ENCODE peak calls at places on chromosomes 5 and 9, in eight cellular contexts. V is Panc1, G is transverse colon, A is endodermal cell, X is breast epithelium, Y is cardiac muscle cell, J is IMR-90, L is psoas muscle. Q is an unnamed sample. For H3K27me3, the result is how much of the 10 kb centered on the place peaks cover.

GRCh38 chr5:98109561-98110006 is 663.9 kb upstream of the RGMB start:
- DNase-seq in J (peak), G (no peak), Y (peak), L (no peak), X (no peak), A (no peak), V (no peak), Q (no peak)

GRCh38 chr5:56763711-56764466 is 51.5 kb upstream of the MAP3K1 start:
- DNase-seq in X (peak), A (no peak), L (no peak), G (peak), V (no peak), Y (peak), J (peak), Q (no peak)

GRCh38 chr5:142841511-142842255 is 71.5 kb downstream of the ARHGAP26 start:
- DNase-seq in V (no peak), Y (peak), G (no peak), L (peak), A (peak), X (no peak), J (peak), Q (no peak)

GRCh38 chr9:88980732-88981336 is 10.4 kb upstream of the S1PR3 start:
- DNase-seq in J (peak), A (no peak), L (no peak), Y (no peak), V (no peak), G (no peak), X (no peak), Q (no peak)

GRCh38 chr9:88775037-88775471 is 216.2 kb upstream of the S1PR3 start:
- DNase-seq in L (no peak), V (no peak), X (no peak), J (peak), A (no peak), G (no peak), Y (peak), Q (no peak)

GRCh38 chr5:135110941-135111596 is 77.0 kb upstream of the PITX1 start:
- DNase-seq in V (no peak), A (no peak), J (no peak), L (peak), X (no peak), Y (no peak), G (no peak), Q (no peak)

GRCh38 chr5:92527311-92528078 is 1053.5 kb downstream of the NR2F1-AS1 start:
- DNase-seq in V (no peak), G (no peak), X (no peak), A (no peak), Y (peak), L (no peak), J (peak), Q (no peak)

GRCh38 chr9:115006660-115007059 is 76.3 kb upstream of the TNFSF8 start:
- DNase-seq in V (no peak), A (no peak), Y (peak), J (peak), G (no peak), X (no peak), L (no peak), Q (no peak)

GRCh38 chr5:88677943-88678779 is 204.8 kb downstream of the MEF2C start:
- DNase-seq in J (no peak), A (peak), Y (no peak), G (no peak), V (no peak), L (no peak), X (no peak), Q (peak)

GRCh38 chr9:4315582-4316215 is 15.8 kb upstream of the GLIS3 start:
- DNase-seq in A (peak), G (peak), J (peak), L (peak), Y (peak), X (peak), V (no peak), Q (peak)

GRCh38 chr5:80319702-80320101 is at the start of gene SPZ1:
- DNase-seq in J (no peak), A (no peak), G (no peak), L (no peak), X (no peak), V (no peak), Y (no peak), Q (no peak)

GRCh38 chr5:106454651-106455415 is 1215.9 kb downstream of the EFNA5 start:
- DNase-seq in V (no peak), L (no peak), A (peak), Y (peak), J (peak), X (no peak), G (no peak), Q (peak)

GRCh38 chr9:130665029-130665430 is 636 bp downstream of the PRDM12 start:
- DNase-seq in V (no peak), G (no peak), A (no peak), Y (no peak), L (no peak), X (no peak), J (no peak), Q (no peak)
- H3K27me3 ChIP-seq in V (under half), G (half or more), A (half or more), Y (half or more), L (half or more), X (under half), J (half or more), Q (half or more)

DNA sequence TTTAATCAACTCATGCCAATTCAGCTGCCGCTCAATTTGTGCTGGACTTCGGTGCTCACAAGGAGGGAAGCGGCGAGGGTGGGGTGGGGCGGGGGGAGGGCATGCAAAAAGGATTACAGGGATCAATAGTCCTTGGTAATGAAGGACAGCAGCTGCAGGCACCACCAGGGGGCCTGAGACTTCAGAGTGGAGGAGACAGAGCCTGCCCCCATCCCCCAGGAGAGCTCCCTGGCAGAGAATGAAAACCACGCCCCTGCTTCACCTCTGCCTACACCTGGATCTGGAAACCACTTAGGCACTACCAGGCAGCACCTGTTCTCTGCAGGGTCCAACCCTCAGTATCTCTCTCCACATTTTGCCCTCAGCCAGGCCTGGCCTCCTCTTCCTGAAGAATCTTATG is 155.6 kb downstream of the TRIM32 start:
- DNase-seq in L (no peak), X (no peak), J (no peak), V (no peak), G (no peak), Y (no peak), A (peak), Q (peak)
- TF ChIP-seq CTCF in L (no peak), X (no peak), J (no peak), V (no peak), G (no peak), Y (no peak), A (peak), Q (peak)

DNA sequence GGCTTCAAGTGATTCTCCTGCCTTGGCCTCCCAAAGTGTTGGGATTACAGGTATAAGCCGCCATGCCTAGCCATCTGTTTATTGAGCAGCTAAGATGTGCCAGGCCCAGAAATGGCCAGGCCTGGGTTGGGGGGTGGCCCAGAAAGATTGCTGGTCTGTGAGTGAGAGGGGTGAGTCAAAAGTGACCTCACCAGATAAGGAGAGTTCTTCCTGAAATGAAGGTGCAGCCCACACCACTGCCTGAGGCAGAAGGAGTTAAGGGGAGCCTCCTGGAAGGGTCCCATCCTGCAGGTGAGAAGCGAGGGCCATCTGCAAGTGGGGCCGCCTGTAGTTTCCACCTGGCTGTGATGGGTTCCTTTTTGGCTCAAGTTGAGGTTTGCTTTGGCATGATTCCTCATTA is 96.9 kb upstream of the KLF4 start:
- DNase-seq in A (no peak), L (no peak), V (no peak), Y (no peak), X (no peak), G (no peak), J (no peak), Q (no peak)
- H3K27ac ChIP-seq in A (no peak), L (no peak), V (no peak), Y (no peak), X (no peak), G (peak), J (no peak), Q (no peak)

GRCh38 chr5:2889946-2890475 is 138.5 kb upstream of the IRX2 start:
- DNase-seq in X (no peak), Y (no peak), L (no peak), V (no peak), G (no peak), J (no peak), A (no peak), Q (no peak)
- H3K27me3 ChIP-seq in X (under half), Y (under half), L (under half), V (under half), G (under half), J (under half), A (under half), Q (under half)

GRCh38 chr9:112717669-112718331 is at the start of gene INIP:
- DNase-seq in L (peak), Y (peak), X (peak), V (peak), J (peak), G (peak), A (peak), Q (peak)
- TF ChIP-seq CTCF in L (no peak), Y (no peak), X (no peak), V (no peak), J (peak), G (no peak), A (no peak), Q (peak)

GRCh38 chr9:77587851-77588250 is 60.3 kb downstream of the GNA14 start:
- DNase-seq in X (no peak), J (no peak), V (no peak), L (no peak), A (peak), Y (no peak), G (no peak), Q (no peak)
- H3K27ac ChIP-seq in X (no peak), J (no peak), V (no peak), L (no peak), A (no peak), Y (no peak), G (peak), Q (no peak)

GRCh38 chr9:34589656-34590375 is at the start of gene CNTFR:
- DNase-seq in L (peak), Y (no peak), G (no peak), V (no peak), J (no peak), A (no peak), X (no peak), Q (peak)

GRCh38 chr9:34590376-34591090 is 1.0 kb upstream of the CNTFR start:
- DNase-seq in G (peak), V (no peak), L (peak), A (peak), X (no peak), Y (no peak), J (no peak), Q (peak)

GRCh38 chr9:34587271-34587670 is 2.3 kb downstream of the CNTFR start:
- DNase-seq in Y (no peak), A (no peak), V (no peak), L (no peak), J (no peak), G (no peak), X (no peak), Q (no peak)

GRCh38 chr9:34589371-34589655 is 211 bp downstream of the CNTFR start:
- DNase-seq in G (no peak), X (no peak), J (no peak), A (no peak), V (no peak), Y (no peak), L (no peak), Q (no peak)

GRCh38 chr9:34588671-34589370 is 703 bp downstream of the CNTFR start:
- DNase-seq in A (no peak), V (no peak), X (no peak), Y (no peak), G (no peak), L (peak), J (no peak), Q (peak)
- H3K27me3 ChIP-seq in A (half or more), V (under half), X (under half), Y (under half), G (half or more), L (under half), J (half or more), Q (under half)

GRCh38 chr5:77970891-77971290 is 194.8 kb upstream of the TBCA start:
- DNase-seq in A (no peak), J (no peak), G (no peak), Y (no peak), V (no peak), L (no peak), X (no peak), Q (no peak)
- TF ChIP-seq CTCF in A (no peak), J (no peak), G (no peak), Y (no peak), V (no peak), L (no peak), X (no peak), Q (no peak)

GRCh38 chr9:104991144-104991953 is 63.4 kb upstream of the ABCA1 start:
- DNase-seq in L (peak), Y (peak), J (peak), G (peak), V (no peak), X (peak), A (peak), Q (peak)

GRCh38 chr9:104988539-104988938 is 60.6 kb upstream of the ABCA1 start:
- DNase-seq in G (no peak), A (no peak), V (no peak), Y (peak), J (no peak), X (no peak), L (no peak), Q (no peak)

GRCh38 chr9:104997536-104997935 is 69.6 kb upstream of the ABCA1 start:
- DNase-seq in G (no peak), V (no peak), A (no peak), L (no peak), J (no peak), Y (no peak), X (no peak), Q (no peak)

GRCh38 chr9:104993291-104993963 is 65.5 kb upstream of the ABCA1 start:
- DNase-seq in X (peak), Y (peak), V (no peak), A (peak), L (peak), J (peak), G (peak), Q (no peak)

GRCh38 chr9:104992696-104993095 is 64.7 kb upstream of the ABCA1 start:
- DNase-seq in G (no peak), J (peak), V (no peak), X (no peak), Y (peak), L (no peak), A (no peak), Q (no peak)
- H3K27ac ChIP-seq in G (peak), J (peak), V (no peak), X (peak), Y (peak), L (peak), A (no peak), Q (no peak)

DNA sequence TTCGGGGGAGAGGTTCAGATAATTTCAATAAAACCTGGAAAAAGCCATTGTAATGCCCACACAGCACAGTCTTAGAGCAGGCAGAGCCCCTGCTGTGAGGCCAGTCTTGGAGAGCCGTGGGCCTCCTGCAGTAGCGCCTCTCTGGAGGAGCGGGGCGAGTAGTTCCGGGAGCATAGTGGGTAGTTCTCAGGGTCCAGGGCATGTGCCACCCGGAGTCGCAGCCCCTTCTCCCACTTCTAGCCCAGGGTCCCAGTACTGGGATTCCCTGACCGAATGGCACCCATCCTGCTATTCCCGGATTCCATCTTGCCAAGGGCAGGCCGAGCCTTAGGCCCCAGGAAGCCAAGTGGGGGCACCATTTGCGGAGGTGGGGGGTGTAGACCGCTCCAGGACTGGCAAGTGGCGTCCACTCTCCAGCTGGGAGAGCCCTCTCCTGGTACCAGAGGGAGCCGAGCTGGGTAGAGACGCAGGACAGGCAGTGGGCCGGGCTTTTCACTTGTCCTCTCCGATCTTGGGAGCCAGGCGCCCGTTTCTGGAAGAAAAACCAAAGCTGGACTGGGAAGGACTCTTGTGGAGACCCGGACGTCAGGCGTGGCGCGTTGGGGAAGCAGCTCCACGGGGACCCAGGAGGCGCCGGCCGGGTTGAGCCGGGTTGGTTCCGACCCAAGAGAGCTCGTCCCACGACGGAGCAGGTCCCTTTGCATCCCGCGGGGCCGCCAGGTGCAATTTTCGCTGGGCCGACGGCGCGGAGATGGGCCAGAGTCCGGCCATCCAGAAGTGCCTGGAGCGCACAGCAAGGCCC is 12.1 kb downstream of the PROP1 start:
- DNase-seq in J (no peak), Y (no peak), L (no peak), X (no peak), A (no peak), G (no peak), V (no peak), Q (no peak)
- H3K27me3 ChIP-seq in J (under half), Y (under half), L (under half), X (under half), A (under half), G (half or more), V (under half), Q (under half)

Q was measured in WERI-Rb-1.